ENCODE peak calls at places on chromosome 12, in ten cellular contexts. I, Z, R, F, W, B, C, A, P and D are unnamed samples.

GRCh38 chr12:130873106-130873795 is 1.4 kb downstream of the RAN start:
- DNase-seq in I (no peak), Z (no peak), R (no peak), F (no peak), W (no peak), B (no peak), C (no peak), A (no peak), P (no peak), D (no peak)

GRCh38 chr12:3303410-3304136 is 187.4 kb upstream of the PRMT8 start:
- DNase-seq in I (no peak), Z (no peak), R (no peak), F (no peak), W (no peak), B (peak; percentile 66), C (no peak), A (no peak), P (no peak), D (no peak)

GRCh38 chr12:101738920-101739665 is at the start of gene SYCP3:
- DNase-seq in I (no peak), Z (no peak), R (no peak), F (no peak), W (no peak), B (no peak), C (no peak), A (no peak), P (no peak), D (no peak)

GRCh38 chr12:116040412-116040811 is 237.1 kb downstream of the MED13L start:
- DNase-seq in I (no peak), Z (no peak), R (peak; percentile 13), F (no peak), W (no peak), B (no peak), C (no peak), A (no peak), P (no peak), D (no peak)

GRCh38 chr12:67357726-67358125 is 88.6 kb downstream of the CAND1 start:
- DNase-seq in I (no peak), Z (no peak), R (no peak), F (no peak), W (no peak), B (no peak), C (no peak), A (no peak), P (no peak), D (no peak)

GRCh38 chr12:79997115-79997805 is 62.4 kb upstream of the PPP1R12A start:
- DNase-seq in I (no peak), Z (no peak), R (no peak), F (no peak), W (no peak), B (no peak), C (no peak), A (no peak), P (no peak), D (no peak)

GRCh38 chr12:77435446-77436091 is 370.2 kb upstream of the E2F7 start:
- DNase-seq in I (no peak), Z (no peak), R (no peak), F (no peak), W (no peak), B (no peak), C (no peak), A (no peak), P (no peak), D (no peak)

GRCh38 chr12:7092229-7092985 is at the start of gene C1R:
- DNase-seq in I (peak; percentile 86), Z (peak; percentile 81), R (peak; percentile 95), F (peak; percentile 80), W (peak; percentile 65), B (peak; percentile 69), C (peak; percentile 78), A (no peak), P (peak; percentile 31), D (peak; percentile 53)

GRCh38 chr12:52988933-52989332 is 17.3 kb upstream of the EIF4B start:
- DNase-seq in I (no peak), Z (no peak), R (no peak), F (no peak), W (no peak), B (no peak), C (no peak), A (no peak), P (no peak), D (no peak)

GRCh38 chr12:94699796-94700195 is 49.4 kb upstream of the TMCC3 start:
- DNase-seq in I (no peak), Z (no peak), R (no peak), F (no peak), W (no peak), B (no peak), C (no peak), A (no peak), P (no peak), D (no peak)

GRCh38 chr12:124720019-124720686 is 143.5 kb downstream of the SCARB1 start:
- DNase-seq in I (no peak), Z (no peak), R (peak; percentile 68), F (no peak), W (no peak), B (no peak), C (no peak), A (no peak), P (no peak), D (no peak)
- TF ChIP-seq CTCF in I (peak; percentile 22), Z (no peak), R (peak; percentile 41), F (no peak), W (peak; percentile 18), B (no peak), C (peak; percentile 50), A (peak; percentile 37), P (no peak), D (no peak)

DNA sequence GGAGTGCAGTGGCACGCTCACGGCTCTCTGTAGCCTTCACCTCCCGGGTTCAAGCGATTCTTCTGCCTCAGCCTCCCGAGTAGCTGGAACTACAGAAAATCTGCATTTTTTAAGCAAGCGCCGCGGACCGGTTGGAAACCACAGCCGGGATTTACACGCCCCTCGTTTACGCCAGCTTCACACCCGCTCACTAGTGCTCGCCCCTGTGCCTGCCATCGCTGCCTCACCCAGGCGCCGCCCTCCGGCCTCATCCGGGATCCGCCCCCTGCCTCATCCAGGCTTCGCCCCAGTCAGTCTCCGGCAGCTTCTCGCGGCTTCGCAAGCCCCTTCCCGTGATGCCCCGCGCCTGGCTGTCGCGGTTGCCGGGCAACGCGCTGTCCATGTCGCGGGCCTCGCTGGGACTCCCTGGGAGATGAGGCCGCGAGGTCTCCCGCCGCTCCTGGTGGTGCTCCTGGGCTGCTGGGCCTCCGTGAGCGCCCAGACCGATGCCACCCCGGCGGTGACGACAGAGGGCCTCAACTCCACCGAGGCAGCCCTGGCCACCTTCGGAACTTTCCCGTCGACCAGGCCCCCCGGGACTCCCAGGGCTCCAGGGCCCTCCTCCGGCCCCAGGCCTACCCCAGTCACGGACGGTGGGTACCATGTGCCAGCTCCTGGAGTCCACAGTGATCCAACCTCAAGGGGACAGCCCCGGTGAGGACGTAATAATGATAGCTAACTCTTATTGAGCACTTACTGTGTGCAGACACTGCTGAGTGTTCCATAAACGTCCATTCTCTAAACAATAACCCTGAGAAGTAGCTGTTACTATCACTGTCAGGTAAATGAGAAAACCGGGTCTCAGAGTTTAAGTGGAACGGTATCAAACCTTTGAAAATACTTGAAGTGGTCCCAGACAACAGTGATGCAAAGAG is at the start of gene TCTN1:
- DNase-seq in I (peak; percentile 100), Z (peak; percentile 97), R (peak; percentile 97), F (peak; percentile 97), W (peak; percentile 99), B (peak; percentile 98), C (peak; percentile 64), A (peak; percentile 72), P (peak; percentile 92), D (peak; percentile 95)
- TF ChIP-seq CTCF in I (peak; percentile 45), Z (no peak), R (no peak), F (no peak), W (no peak), B (no peak), C (no peak), A (no peak), P (no peak), D (no peak)

GRCh38 chr12:106790020-106790419 is 15.5 kb downstream of the RIC8B start:
- DNase-seq in I (no peak), Z (no peak), R (no peak), F (no peak), W (no peak), B (no peak), C (no peak), A (no peak), P (no peak), D (no peak)
- TF ChIP-seq CTCF in I (no peak), Z (no peak), R (peak; percentile 24), F (no peak), W (no peak), B (peak; percentile 27), C (peak; percentile 13), A (no peak), P (no peak), D (no peak)

DNA sequence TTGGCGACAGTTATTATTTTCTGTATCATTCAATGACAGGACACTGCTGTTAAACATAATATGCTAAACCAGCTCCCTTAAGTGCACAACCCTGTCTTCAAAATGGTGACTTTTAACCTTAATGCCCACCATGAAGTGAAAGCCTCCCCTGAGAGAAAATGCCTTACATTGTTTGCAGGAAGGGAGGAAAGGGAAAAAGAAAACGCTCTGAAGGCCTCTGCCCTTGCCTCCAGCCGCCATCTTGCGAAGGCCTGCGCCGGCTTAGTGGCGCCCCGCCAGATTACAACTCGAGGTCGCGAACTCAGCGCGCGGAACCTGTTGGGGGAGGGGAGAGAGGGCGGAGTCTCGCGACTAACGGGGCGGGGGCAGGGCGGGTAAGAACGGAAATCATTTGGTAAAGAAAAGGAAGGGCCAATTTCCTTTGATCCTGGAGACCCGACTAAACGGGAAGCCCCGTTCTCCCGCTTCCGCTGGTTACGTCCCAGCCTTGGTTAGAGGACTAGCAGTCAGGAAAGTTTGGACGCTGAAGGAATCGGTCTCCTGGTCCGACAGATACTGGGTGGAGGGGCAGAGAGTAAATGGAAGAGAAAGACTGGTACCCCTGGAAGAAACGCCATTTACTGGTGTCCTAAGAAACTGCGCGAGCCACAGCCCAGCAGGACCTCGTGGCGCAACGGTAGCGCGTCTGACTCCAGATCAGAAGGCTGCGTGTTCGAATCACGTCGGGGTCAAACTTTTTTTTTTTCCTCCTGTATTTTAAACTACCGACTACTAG is 11.6 kb upstream of the TMPO start:
- DNase-seq in I (peak; percentile 98), Z (peak; percentile 96), R (peak; percentile 96), F (peak; percentile 93), W (peak; percentile 96), B (peak; percentile 96), C (peak; percentile 58), A (peak; percentile 78), P (peak; percentile 86), D (peak; percentile 88)
- TF ChIP-seq CTCF in I (peak; percentile 7), Z (no peak), R (no peak), F (no peak), W (no peak), B (no peak), C (no peak), A (peak; percentile 8), P (no peak), D (no peak)

GRCh38 chr12:108320503-108321293 is 18.4 kb downstream of the CMKLR1 start:
- DNase-seq in I (no peak), Z (no peak), R (no peak), F (no peak), W (no peak), B (no peak), C (no peak), A (no peak), P (no peak), D (no peak)
- TF ChIP-seq CTCF in I (no peak), Z (no peak), R (no peak), F (no peak), W (no peak), B (no peak), C (peak; percentile 22), A (no peak), P (no peak), D (no peak)

GRCh38 chr12:10771132-10771733 is 31.2 kb downstream of the TAS2R7 start:
- DNase-seq in I (no peak), Z (no peak), R (peak; percentile 64), F (no peak), W (no peak), B (peak; percentile 12), C (peak; percentile 11), A (no peak), P (no peak), D (no peak)
- TF ChIP-seq CTCF in I (peak; percentile 74), Z (peak; percentile 81), R (peak; percentile 63), F (peak; percentile 52), W (peak; percentile 27), B (peak; percentile 74), C (peak; percentile 44), A (peak; percentile 67), P (peak; percentile 65), D (no peak)